ENCODE peak calls at places on chromosome 10, in six cellular contexts. F, S, T, M, K and I are unnamed samples.

GRCh38 chr10:124589491-124590006 is 127.9 kb downstream of the LHPP start:
- DNase-seq in T (peak; percentile 38), S (no peak), K (no peak), M (no peak), F (no peak), I (no peak)

GRCh38 chr10:14601872-14602725 is 172.6 kb downstream of the FAM107B start:
- DNase-seq in K (no peak), M (peak; percentile 84), T (peak; percentile 62), S (peak; percentile 61), F (peak; percentile 55), I (no peak)

GRCh38 chr10:31927597-31928530 is 767 bp downstream of the ARHGAP12 start:
- DNase-seq in S (peak; percentile 58), M (peak; percentile 71), F (peak; percentile 62), T (peak; percentile 71), K (peak; percentile 49), I (peak; percentile 33)

GRCh38 chr10:60141916-60142559 is 235.7 kb upstream of the CCDC6 start:
- DNase-seq in T (no peak), K (no peak), S (no peak), F (no peak), M (no peak), I (no peak)

GRCh38 chr10:62264702-62265436 is 3.8 kb downstream of the RTKN2 start:
- DNase-seq in M (peak; percentile 72), K (no peak), T (peak; percentile 94), F (no peak), S (peak; percentile 24), I (no peak)

GRCh38 chr10:24847476-24847875 is 104.9 kb downstream of the PRTFDC1 start:
- DNase-seq in F (no peak), T (no peak), K (no peak), M (no peak), S (no peak), I (no peak)

GRCh38 chr10:92846819-92847184 is 1.5 kb upstream of the EXOC6 start:
- DNase-seq in K (no peak), S (no peak), M (no peak), F (no peak), T (no peak), I (no peak)

GRCh38 chr10:95873139-95873538 is 34.6 kb upstream of the CC2D2B start:
- DNase-seq in T (no peak), K (no peak), F (no peak), S (no peak), M (no peak), I (no peak)

GRCh38 chr10:60828489-60828852 is 50.2 kb downstream of the CDK1 start:
- DNase-seq in S (no peak), T (no peak), F (no peak), K (no peak), M (no peak), I (no peak)

GRCh38 chr10:68992721-68993440 is 4.3 kb downstream of the KIFBP start:
- DNase-seq in T (peak; percentile 87), S (no peak), M (peak; percentile 45), F (peak; percentile 17), K (no peak), I (no peak)

GRCh38 chr10:12975266-12975665 is 26.2 kb downstream of the CCDC3 start:
- DNase-seq in K (no peak), T (no peak), M (peak; percentile 43), S (peak; percentile 23), F (no peak), I (no peak)

GRCh38 chr10:48444861-48445841 is 138.7 kb downstream of the MAPK8 start:
- DNase-seq in S (peak; percentile 14), F (no peak), K (no peak), T (no peak), M (peak; percentile 10), I (no peak)

GRCh38 chr10:99304857-99305220 is 24.3 kb upstream of the CNNM1 start:
- DNase-seq in K (no peak), F (no peak), S (no peak), M (no peak), T (no peak), I (no peak)

GRCh38 chr10:110901954-110902819 is 16.8 kb downstream of the BBIP1 start:
- DNase-seq in T (peak; percentile 77), K (no peak), F (no peak), S (no peak), M (peak; percentile 52), I (no peak)

GRCh38 chr10:6083523-6084475 is 5.0 kb upstream of the RBM17 start:
- DNase-seq in T (no peak), K (no peak), M (no peak), F (no peak), S (no peak), I (no peak)

GRCh38 chr10:36779238-36779846 is 346.1 kb upstream of the ANKRD30A start:
- DNase-seq in K (peak; percentile 35), T (peak; percentile 81), F (peak; percentile 11), S (no peak), M (peak; percentile 71), I (peak; percentile 29)

GRCh38 chr10:35421553-35422178 is 85.4 kb downstream of the CCNY start:
- DNase-seq in K (no peak), T (peak; percentile 88), S (no peak), F (peak; percentile 26), M (peak; percentile 56), I (no peak)

GRCh38 chr10:19408924-19409323 is 360.3 kb downstream of the MALRD1 start:
- DNase-seq in S (no peak), F (no peak), K (no peak), T (no peak), M (no peak), I (no peak)

GRCh38 chr10:70404906-70405824 is 1.2 kb downstream of the EIF4EBP2 start:
- DNase-seq in K (no peak), F (peak; percentile 79), M (peak; percentile 85), S (peak; percentile 53), T (peak; percentile 90), I (peak; percentile 9)

GRCh38 chr10:132486539-132487121 is 51.0 kb upstream of the INPP5A start:
- DNase-seq in S (no peak), T (no peak), K (no peak), F (no peak), M (no peak), I (no peak)

GRCh38 chr10:66747451-66747850 is 178.4 kb upstream of the LRRTM3 start:
- DNase-seq in F (no peak), K (no peak), T (peak; percentile 92), M (peak; percentile 5), S (no peak), I (no peak)

GRCh38 chr10:66746246-66746645 is 179.6 kb upstream of the LRRTM3 start:
- DNase-seq in M (no peak), T (no peak), F (no peak), S (no peak), K (no peak), I (no peak)

GRCh38 chr10:66746711-66747110 is 179.1 kb upstream of the LRRTM3 start:
- DNase-seq in K (no peak), T (no peak), M (no peak), F (no peak), S (no peak), I (no peak)

GRCh38 chr10:66752714-66753113 is 173.1 kb upstream of the LRRTM3 start:
- DNase-seq in F (no peak), T (peak; percentile 29), M (no peak), S (no peak), K (no peak), I (no peak)

GRCh38 chr10:66748217-66748616 is 177.6 kb upstream of the LRRTM3 start:
- DNase-seq in M (no peak), T (no peak), F (no peak), K (no peak), S (no peak), I (no peak)
- TF ChIP-seq CTCF in M (no peak), T (no peak), F (no peak), K (no peak), S (no peak), I (no peak)

DNA sequence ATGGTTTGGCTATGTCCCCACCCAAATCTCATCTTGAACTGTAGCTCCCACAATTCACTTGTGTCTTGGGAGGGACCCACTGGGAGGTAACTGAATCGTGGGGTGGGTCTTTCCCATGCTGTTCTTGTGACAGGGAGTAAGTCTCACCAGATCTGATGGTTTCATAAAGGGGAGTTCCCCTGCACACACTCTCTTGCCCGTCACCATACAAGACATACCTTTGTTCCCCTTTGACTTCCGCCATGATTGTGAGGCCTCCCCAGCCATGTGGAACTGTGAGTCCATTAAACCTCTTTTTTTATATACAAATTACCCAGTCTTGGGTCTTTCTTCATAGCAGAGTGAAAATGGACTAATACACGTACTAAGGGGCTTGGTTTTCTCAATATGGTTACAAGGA is 106.7 kb downstream of the SFMBT2 start:
- DNase-seq in K (no peak), T (no peak), F (no peak), S (no peak), M (no peak), I (no peak)
- TF ChIP-seq CTCF in K (no peak), T (no peak), F (no peak), S (no peak), M (no peak), I (no peak)

DNA sequence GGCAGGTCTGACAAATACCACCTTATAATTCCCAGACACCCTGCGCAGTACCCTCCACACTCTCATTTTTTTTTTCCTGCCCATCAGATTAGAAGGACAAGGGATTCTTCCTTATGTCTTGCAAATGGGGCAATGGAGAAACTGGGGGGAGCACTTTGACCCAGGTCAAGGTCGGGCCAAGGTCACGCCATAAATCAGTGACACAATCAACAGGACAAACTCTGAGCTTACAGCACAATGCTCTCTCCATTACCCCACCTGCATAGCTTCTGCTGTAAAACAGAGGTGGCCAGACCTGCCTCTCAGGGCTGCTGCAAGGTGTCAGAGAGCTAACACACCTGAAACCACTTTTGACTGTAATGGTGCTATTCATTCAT is 254.3 kb upstream of the ZMIZ1 start:
- DNase-seq in T (no peak), S (no peak), M (no peak), K (no peak), F (no peak), I (no peak)
- TF ChIP-seq CTCF in T (no peak), S (no peak), M (no peak), K (no peak), F (no peak), I (no peak)

GRCh38 chr10:1070939-1071338 is 14.8 kb downstream of the WDR37 start:
- DNase-seq in F (no peak), T (no peak), M (no peak), K (no peak), S (no peak), I (no peak)

GRCh38 chr10:1078668-1079067 is 22.5 kb downstream of the WDR37 start:
- DNase-seq in S (no peak), T (no peak), M (no peak), K (no peak), F (no peak), I (no peak)

GRCh38 chr10:1074748-1075358 is 18.7 kb downstream of the WDR37 start:
- DNase-seq in F (no peak), S (no peak), M (no peak), T (no peak), K (no peak), I (no peak)

GRCh38 chr10:1069680-1070079 is 13.5 kb downstream of the WDR37 start:
- DNase-seq in F (no peak), K (no peak), S (no peak), M (no peak), T (no peak), I (no peak)

DNA sequence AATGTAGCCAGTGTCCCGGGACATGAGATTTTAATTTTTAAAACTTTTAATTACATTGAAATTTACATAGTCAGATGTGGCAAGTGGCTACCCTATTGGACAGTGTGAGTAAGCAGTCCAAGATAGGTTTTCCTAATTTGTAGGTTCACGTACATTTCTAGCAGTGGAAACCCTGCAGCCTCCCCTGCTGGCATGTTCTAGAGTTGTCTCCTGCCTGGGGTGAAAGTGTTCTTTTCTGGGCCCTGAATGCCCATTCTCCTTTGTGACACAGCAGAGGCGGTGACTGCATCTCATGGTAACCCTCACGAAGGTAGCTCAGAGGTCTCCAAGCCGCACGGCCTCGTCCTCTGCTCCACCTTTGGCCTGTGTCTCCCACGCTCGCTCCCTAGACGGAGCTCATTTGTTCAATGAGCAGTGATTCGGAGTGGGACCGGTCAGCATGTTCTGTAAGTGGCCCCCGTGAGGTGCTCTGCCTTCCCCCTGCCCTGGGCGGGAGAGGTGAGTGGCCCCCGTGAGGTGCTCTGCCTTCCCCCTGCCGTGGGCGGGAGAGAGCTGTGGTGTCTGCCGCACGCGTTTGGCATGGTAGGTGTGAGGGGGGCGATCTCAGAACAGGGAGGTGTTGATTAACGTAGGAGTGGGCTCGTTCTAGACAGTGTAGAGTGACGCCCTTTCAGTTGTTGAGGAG is 18.0 kb downstream of the WDR37 start:
- DNase-seq in F (no peak), K (no peak), M (no peak), T (no peak), S (no peak), I (no peak)
- TF ChIP-seq CTCF in F (no peak), K (no peak), M (no peak), T (peak; percentile 20), S (peak; percentile 21), I (no peak)